ENCODE peak calls at places on chromosomes 4 and X, in four cellular contexts. X is HepG2, Y is A549, M is HCT116. D is an unnamed sample.

GRCh38 chrX:46573331-46573895 is at the start of gene CHST7:
- DNase-seq in X (peak), Y (peak), M (peak), D (no peak)

GRCh38 chrX:42948723-42949122 is 170.8 kb upstream of the PPP1R2C start:
- DNase-seq in X (no peak), Y (no peak), M (no peak), D (no peak)

GRCh38 chrX:119669424-119670037 is 23.4 kb downstream of the SEPTIN6 start:
- DNase-seq in X (peak), Y (no peak), M (no peak), D (no peak)

GRCh38 chrX:144730486-144730885 is 516.8 kb upstream of the SPANXN1 start:
- DNase-seq in X (no peak), Y (no peak), M (no peak), D (no peak)

GRCh38 chr4:86482851-86483490 is 111.1 kb upstream of the PTPN13 start:
- DNase-seq in X (no peak), Y (no peak), M (no peak), D (no peak)

GRCh38 chr4:42302348-42302747 is 94.9 kb upstream of the SHISA3 start:
- DNase-seq in X (peak), Y (no peak), M (peak), D (no peak)

GRCh38 chr4:6095023-6095817 is 77.0 kb upstream of the C4orf50 start:
- DNase-seq in X (no peak), Y (no peak), M (no peak), D (peak)

GRCh38 chrX:119516157-119516702 is 48.0 kb downstream of the SLC25A5 start:
- DNase-seq in X (peak), Y (peak), M (peak), D (peak)

GRCh38 chrX:49039598-49040375 is 3.4 kb downstream of the TFE3 start:
- DNase-seq in X (peak), Y (peak), M (peak), D (no peak)

GRCh38 chr4:11497972-11498371 is 69.3 kb upstream of the HS3ST1 start:
- DNase-seq in X (no peak), Y (no peak), M (peak), D (no peak)

GRCh38 chr4:14532436-14532835 is 469.8 kb upstream of the CPEB2 start:
- DNase-seq in X (no peak), Y (no peak), M (no peak), D (no peak)

GRCh38 chr4:165524532-165525190 is 145.9 kb downstream of the CPE start:
- DNase-seq in X (no peak), Y (no peak), M (no peak), D (no peak)

GRCh38 chr4:133147365-133147821 is 1.7 kb upstream of the PCDH10 start:
- DNase-seq in X (no peak), Y (no peak), M (no peak), D (no peak)

GRCh38 chrX:129773649-129774458 is 5.9 kb upstream of the SASH3 start:
- DNase-seq in X (peak), Y (no peak), M (no peak), D (no peak)

DNA sequence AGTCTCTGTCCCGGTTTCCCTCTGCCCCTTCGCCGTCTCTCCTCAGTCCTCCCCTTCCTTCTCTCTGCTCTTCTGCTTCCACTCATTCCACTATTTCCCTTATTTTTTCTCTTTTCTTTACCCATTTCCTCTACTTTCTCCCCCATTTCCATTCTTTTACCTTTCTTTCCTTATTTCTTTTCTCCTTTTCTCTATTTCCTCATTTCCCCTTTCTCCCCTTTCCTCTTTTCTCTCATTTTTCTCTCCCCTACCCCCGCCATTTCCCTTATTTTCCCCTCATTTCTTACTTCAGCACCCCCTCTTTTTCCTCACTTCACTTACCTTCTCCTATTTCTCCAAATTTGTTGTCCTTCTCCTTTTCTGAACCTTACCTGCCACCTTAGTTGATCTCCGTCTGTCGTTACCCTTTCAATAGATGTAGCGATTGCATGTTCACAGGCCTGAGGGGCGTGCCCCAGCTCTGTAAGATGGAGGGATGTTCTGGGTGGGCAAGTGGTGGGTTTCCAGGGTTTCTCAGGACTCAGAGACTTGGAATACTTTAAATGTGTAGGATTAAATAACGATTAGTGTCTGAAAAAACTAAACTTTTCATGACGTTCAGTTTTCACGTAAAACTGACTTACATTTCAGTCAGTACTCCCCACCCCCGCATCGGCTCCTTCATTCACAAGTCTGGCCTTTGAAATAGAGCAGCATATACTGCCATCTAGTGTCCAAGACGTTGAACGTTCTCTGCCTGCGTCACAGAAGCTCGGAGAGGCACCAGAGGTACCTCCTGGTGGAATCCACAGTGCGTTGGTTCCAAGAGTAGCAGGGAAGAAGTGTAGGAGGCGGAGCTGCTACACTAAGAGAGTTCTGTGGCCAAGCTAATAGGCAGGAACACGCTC is 641 bp upstream of the NCBP2L start:
- DNase-seq in X (peak), Y (peak), M (peak), D (peak)
- H3K4me3 ChIP-seq in X (no peak), Y (peak), M (peak), D (peak)

DNA sequence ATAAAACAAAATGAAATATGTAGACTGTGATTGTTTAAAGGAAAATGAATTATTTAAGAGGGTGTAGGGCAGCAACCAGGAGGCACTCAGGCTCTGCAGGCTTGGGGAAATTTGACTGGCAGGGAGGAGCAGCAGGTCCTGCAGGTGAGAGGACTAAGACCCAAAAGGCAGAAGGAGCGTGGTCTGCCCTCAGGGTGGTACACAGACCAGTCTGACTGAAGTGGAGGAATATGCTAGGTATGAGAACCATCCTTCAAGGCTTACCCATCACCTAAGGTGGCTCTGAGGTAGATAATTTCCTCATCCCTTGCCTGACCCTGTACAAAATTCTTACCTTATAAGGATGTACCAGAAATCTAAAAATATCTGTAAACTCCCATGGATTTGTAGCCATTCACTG is 261.3 kb upstream of the RASGEF1B start:
- DNase-seq in X (no peak), Y (no peak), M (no peak), D (no peak)
- TF ChIP-seq REST in X (no peak), Y (no peak), M (no peak), D (no peak)

GRCh38 chr4:1714303-1715001 is 2.3 kb upstream of the SLBP start:
- DNase-seq in X (no peak), Y (no peak), M (no peak), D (no peak)
- H3K4me3 ChIP-seq in X (no peak), Y (no peak), M (no peak), D (peak)

GRCh38 chr4:178414881-178415446 is 972.7 kb upstream of the AGA start:
- DNase-seq in X (no peak), Y (no peak), M (no peak), D (no peak)

GRCh38 chr4:178412455-178412854 is 970.2 kb upstream of the AGA start:
- DNase-seq in X (no peak), Y (no peak), M (no peak), D (no peak)

GRCh38 chr4:178414042-178414441 is 971.8 kb upstream of the AGA start:
- DNase-seq in X (peak), Y (no peak), M (no peak), D (no peak)

GRCh38 chr4:178415925-178416324 is 973.7 kb upstream of the AGA start:
- DNase-seq in X (no peak), Y (no peak), M (no peak), D (no peak)
- TF ChIP-seq REST in X (no peak), Y (no peak), M (no peak), D (no peak)

DNA sequence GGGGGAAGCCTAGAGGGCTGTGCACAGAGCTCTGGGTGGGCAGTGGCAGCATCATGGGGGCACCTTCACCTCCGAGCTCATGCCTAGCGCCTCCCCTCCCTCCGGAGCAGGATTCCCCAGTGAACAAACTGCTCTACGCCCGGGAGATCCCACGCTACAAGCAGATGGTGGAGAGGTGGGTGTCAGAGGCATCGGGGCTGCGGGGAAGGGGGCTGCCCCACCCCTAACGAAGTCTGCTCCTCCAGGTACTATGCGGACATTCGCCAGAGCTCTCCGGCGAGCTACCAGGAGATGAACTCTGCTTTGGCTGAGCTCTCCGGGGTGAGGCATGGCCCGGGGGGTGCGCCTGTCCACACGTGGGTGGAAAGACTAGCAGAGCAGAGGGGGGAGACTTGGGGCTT is 2.7 kb upstream of the SRPK3 start:
- DNase-seq in X (no peak), Y (no peak), M (no peak), D (no peak)
- H3K4me3 ChIP-seq in X (no peak), Y (no peak), M (no peak), D (no peak)

GRCh38 chr4:2465032-2465431 is 3.9 kb upstream of the RNF4 start:
- DNase-seq in X (no peak), Y (no peak), M (no peak), D (no peak)

GRCh38 chr4:2462992-2463762 is 5.7 kb upstream of the RNF4 start:
- DNase-seq in X (no peak), Y (no peak), M (no peak), D (no peak)

GRCh38 chr4:2472187-2472586 is 3.3 kb downstream of the RNF4 start:
- DNase-seq in X (no peak), Y (no peak), M (no peak), D (no peak)

GRCh38 chr4:2469192-2469984 is 482 bp downstream of the RNF4 start:
- DNase-seq in X (no peak), Y (peak), M (no peak), D (no peak)

GRCh38 chr4:2468464-2469191 is at the start of gene RNF4:
- DNase-seq in X (peak), Y (peak), M (peak), D (peak)
- TF ChIP-seq REST in X (no peak), Y (no peak), M (no peak), D (no peak)

GRCh38 chr4:217891-218290 is 87.4 kb downstream of the ZNF732 start:
- DNase-seq in X (no peak), Y (no peak), M (no peak), D (no peak)

GRCh38 chr4:213971-214370 is 89.7 kb downstream of the ZNF718 start:
- DNase-seq in X (no peak), Y (no peak), M (no peak), D (no peak)

GRCh38 chr4:211033-211511 is 86.8 kb downstream of the ZNF718 start:
- DNase-seq in X (no peak), Y (no peak), M (no peak), D (no peak)

DNA sequence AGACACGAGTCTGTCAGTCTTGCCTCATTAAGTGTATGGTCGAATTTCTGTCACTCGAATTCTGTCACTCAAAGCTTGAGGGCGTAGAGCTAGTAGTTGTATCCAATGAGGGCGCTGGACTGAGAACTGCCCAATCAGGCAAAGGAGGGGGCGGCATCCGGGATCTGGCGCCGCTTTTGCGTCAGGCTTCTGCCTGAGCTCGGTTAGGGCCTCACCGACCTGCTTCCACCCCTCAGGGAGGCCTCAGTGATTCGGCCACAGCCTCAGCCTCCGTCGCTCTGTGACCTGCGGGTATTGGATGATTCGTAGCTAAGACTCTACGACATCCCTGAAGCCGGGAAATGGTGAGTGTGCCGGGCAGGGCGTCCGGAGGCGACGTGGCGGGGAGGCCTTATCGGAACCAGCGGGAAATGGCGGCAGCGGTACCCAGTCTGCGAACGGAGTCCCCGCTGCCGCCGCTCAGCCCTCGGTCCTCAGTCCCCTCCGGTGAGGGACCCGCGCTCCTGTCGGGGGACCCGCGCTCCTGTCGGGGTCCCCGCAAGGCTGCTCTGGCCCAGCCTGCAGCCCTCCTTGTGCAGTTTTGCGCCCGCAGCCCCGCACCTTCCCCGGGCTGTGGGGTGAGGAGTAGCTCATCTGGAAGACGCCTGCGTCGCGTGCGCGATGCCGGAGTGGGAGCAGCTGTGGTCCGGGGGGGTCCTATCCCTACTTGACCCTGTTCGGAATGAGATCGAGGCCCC is 88.3 kb downstream of the ZNF718 start:
- DNase-seq in X (no peak), Y (no peak), M (no peak), D (no peak)
- H3K4me3 ChIP-seq in X (no peak), Y (no peak), M (no peak), D (no peak)

DNA sequence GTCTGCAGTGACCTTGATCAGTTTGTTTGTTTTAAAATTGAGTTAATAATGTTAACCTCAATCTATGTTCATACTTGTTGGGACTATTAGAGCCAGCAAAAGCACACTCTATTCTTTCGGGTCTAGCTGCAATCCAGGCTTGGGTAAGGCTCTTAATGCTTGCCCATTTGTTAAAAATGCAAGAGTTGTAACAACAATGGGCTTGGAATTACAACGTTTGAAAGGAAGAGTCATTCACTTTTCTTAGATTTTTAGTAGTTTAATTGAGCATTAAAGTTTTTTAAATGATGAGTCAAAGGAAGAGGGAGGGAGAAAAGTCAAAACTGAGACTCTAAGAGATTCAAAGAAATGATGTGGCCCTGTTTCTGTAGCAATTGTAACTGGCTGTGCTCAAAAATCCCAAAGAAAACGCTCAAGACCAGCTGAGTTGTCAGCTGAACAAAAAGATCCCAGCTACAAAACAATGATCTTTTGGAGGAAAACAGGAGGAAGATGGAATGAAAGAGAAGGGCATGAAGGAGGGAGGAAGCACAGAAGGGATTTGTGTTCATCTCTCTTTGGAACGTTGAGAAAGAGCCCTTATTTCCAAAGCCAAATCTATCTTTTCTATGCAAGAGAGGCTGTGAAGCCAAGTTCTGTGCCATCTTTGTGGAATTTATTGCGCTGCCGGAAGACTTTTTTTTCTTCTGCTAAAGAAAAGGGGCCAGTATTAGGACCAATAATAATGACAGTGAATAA is 5.5 kb downstream of the SCD5 start:
- DNase-seq in X (no peak), Y (no peak), M (no peak), D (no peak)
- TF ChIP-seq REST in X (no peak), Y (no peak), M (no peak), D (no peak)

GRCh38 chr4:25321703-25322102 is 9.1 kb downstream of the ZCCHC4 start:
- DNase-seq in X (no peak), Y (no peak), M (no peak), D (no peak)

DNA sequence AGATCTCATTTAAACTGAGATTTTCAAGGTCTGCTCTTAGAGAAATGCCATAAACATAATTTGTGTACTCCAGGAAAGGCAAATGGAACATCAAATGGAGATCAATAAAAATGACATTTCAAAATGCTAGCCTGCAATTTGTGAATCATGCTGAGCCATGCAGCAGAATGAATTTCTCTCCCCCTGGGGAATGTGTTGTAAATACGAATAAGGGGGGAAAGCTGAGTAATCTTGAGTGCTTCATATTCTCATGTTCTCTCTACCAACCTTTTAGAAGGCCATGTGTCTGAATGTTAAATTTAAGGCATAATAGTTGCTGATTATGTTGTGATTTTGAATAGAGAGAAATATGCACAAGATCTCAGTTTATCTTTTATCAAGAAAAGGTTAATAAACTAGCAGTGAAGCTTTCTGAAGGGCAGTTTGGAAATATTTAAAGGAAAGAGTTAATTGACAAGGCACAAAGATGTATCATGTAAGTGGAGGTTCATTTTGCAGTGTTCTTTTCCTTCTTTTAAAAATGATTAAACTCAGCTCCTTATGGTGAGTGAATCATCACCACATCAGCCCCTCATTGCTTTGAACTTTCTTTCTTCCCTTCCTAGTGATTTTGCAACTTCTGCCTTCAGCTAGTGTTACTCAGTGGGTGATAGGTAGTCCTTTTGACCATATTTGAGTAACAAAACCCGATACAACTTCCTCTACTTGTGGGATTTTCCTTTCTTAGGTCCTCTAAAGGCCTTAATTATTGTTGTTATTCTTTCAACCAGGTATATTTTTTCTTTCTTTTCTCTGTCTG is 8.0 kb downstream of the ZCCHC4 start:
- DNase-seq in X (no peak), Y (peak), M (no peak), D (no peak)
- H3K4me3 ChIP-seq in X (no peak), Y (no peak), M (no peak), D (no peak)

D was measured in Panc1.